ENCODE peak calls at places on chromosomes 1 and 21, in seven cellular contexts. D is stomach, P is H1, N is A549, I is transverse colon, Z is tibial nerve, F is ovary. Q is an unnamed sample.

GRCh38 chr1:28233264-28233606 is 406 bp upstream of the DNAJC8 start:
- DNase-seq in D (no peak), P (no peak), N (no peak), I (no peak), Z (no peak), F (no peak), Q (no peak)

GRCh38 chr1:184974086-184974836 is at the start of gene NIBAN1:
- DNase-seq in D (peak; percentile 73), P (peak; percentile 23), N (peak; percentile 48), I (peak; percentile 76), Z (peak; percentile 57), F (peak; percentile 19), Q (peak; percentile 92)

GRCh38 chr1:36523850-36524249 is 41.1 kb upstream of the CSF3R start:
- DNase-seq in D (no peak), P (no peak), N (no peak), I (no peak), Z (no peak), F (no peak), Q (peak; percentile 6)

GRCh38 chr1:109918077-109918606 is 7.5 kb downstream of the CSF1 start:
- DNase-seq in D (no peak), P (no peak), N (no peak), I (no peak), Z (no peak), F (no peak), Q (peak; percentile 43)

GRCh38 chr1:83845437-83846071 is 153.4 kb downstream of the TTLL7 start:
- DNase-seq in D (no peak), P (no peak), N (no peak), I (no peak), Z (peak; percentile 52), F (no peak), Q (no peak)

GRCh38 chr21:31554511-31555022 is 104.9 kb upstream of the SOD1 start:
- DNase-seq in D (no peak), P (no peak), N (no peak), I (no peak), Z (no peak), F (no peak), Q (no peak)

GRCh38 chr1:66437136-66437401 is 96.9 kb upstream of the SGIP1 start:
- DNase-seq in D (no peak), P (no peak), N (no peak), I (no peak), Z (no peak), F (no peak), Q (no peak)

GRCh38 chr1:34162852-34163766 is 1.9 kb downstream of the CSMD2 start:
- DNase-seq in D (peak; percentile 42), P (peak; percentile 86), N (peak; percentile 74), I (peak; percentile 25), Z (peak; percentile 42), F (no peak), Q (peak; percentile 79)

GRCh38 chr1:101288491-101288944 is 51.7 kb downstream of the S1PR1 start:
- DNase-seq in D (peak; percentile 76), P (no peak), N (peak; percentile 69), I (peak; percentile 68), Z (peak; percentile 82), F (peak; percentile 56), Q (peak; percentile 75)

GRCh38 chr1:151165281-151165737 is 393 bp downstream of the LYSMD1 start:
- DNase-seq in D (no peak), P (no peak), N (peak; percentile 18), I (peak; percentile 49), Z (peak; percentile 60), F (peak; percentile 69), Q (peak; percentile 86)

GRCh38 chr1:212161231-212161781 is 123.9 kb upstream of the PPP2R5A start:
- DNase-seq in D (no peak), P (no peak), N (no peak), I (no peak), Z (no peak), F (no peak), Q (no peak)

GRCh38 chr21:29641001-29641634 is 298.7 kb downstream of the GRIK1 start:
- DNase-seq in D (no peak), P (no peak), N (no peak), I (no peak), Z (no peak), F (no peak), Q (no peak)

GRCh38 chr21:29643289-29643688 is 296.5 kb downstream of the GRIK1 start:
- DNase-seq in D (no peak), P (no peak), N (no peak), I (no peak), Z (no peak), F (no peak), Q (no peak)

GRCh38 chr21:29641635-29642550 is 297.9 kb downstream of the GRIK1 start:
- DNase-seq in D (no peak), P (no peak), N (no peak), I (no peak), Z (no peak), F (no peak), Q (no peak)

GRCh38 chr21:29640233-29640554 is 299.6 kb downstream of the GRIK1 start:
- DNase-seq in D (no peak), P (no peak), N (no peak), I (no peak), Z (no peak), F (no peak), Q (no peak)

GRCh38 chr21:29642551-29643245 is 297.1 kb downstream of the GRIK1 start:
- DNase-seq in D (no peak), P (no peak), N (no peak), I (no peak), Z (no peak), F (no peak), Q (no peak)
- TF ChIP-seq EP300 in D (no peak), P (no peak), N (no peak), I (no peak), Z (no peak), F (no peak), Q (no peak)

DNA sequence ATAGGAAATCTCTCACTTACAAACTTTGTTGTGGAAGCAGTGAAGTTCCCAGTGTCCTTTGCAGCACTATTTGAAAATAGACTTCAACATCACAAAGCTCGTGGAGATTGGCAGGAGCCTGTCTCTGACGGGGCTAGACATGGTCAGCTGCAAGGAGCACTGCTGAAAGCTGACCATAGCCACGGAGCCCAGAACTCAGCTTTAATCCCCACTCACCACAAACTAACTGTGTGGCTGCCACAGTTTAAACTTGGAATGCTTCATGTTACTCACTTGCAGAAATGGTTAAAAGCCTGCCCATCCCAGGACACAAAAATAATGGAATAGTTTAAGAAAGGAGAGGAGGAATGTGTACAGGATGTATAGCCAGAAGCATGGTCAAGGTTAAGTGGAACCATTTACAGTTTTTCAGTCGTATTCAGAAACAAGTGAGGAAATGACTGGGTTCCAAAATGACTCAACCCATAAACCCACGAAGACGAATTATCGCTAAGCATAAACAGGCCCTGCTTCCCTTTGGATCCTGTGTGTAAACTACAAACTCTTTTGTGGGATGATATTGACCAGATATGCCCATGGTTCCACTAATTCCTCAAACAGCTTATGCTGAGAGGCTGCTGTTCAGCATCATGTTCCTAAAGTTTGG is 18.2 kb downstream of the DNALI1 start:
- DNase-seq in D (no peak), P (no peak), N (no peak), I (no peak), Z (no peak), F (no peak), Q (no peak)
- TF ChIP-seq EP300 in D (peak; percentile 49), P (no peak), N (no peak), I (peak; percentile 63), Z (no peak), F (no peak), Q (peak; percentile 53)

GRCh38 chr1:67735806-67736627 is 51.0 kb downstream of the GADD45A start:
- DNase-seq in D (peak; percentile 72), P (no peak), N (peak; percentile 67), I (peak; percentile 78), Z (peak; percentile 64), F (peak; percentile 75), Q (peak; percentile 78)
- TF ChIP-seq EP300 in D (no peak), P (no peak), N (no peak), I (no peak), Z (no peak), F (peak; percentile 23), Q (no peak)

GRCh38 chr1:201223852-201224670 is 33.4 kb downstream of the IGFN1 start:
- DNase-seq in D (no peak), P (no peak), N (no peak), I (no peak), Z (no peak), F (no peak), Q (no peak)

GRCh38 chr1:201228011-201228983 is 37.7 kb downstream of the IGFN1 start:
- DNase-seq in D (no peak), P (no peak), N (no peak), I (no peak), Z (no peak), F (no peak), Q (no peak)

GRCh38 chr1:201226859-201227488 is 36.4 kb downstream of the IGFN1 start:
- DNase-seq in D (no peak), P (no peak), N (no peak), I (no peak), Z (no peak), F (no peak), Q (no peak)

GRCh38 chr1:201224671-201225400 is 34.2 kb downstream of the IGFN1 start:
- DNase-seq in D (no peak), P (no peak), N (no peak), I (no peak), Z (no peak), F (no peak), Q (no peak)

DNA sequence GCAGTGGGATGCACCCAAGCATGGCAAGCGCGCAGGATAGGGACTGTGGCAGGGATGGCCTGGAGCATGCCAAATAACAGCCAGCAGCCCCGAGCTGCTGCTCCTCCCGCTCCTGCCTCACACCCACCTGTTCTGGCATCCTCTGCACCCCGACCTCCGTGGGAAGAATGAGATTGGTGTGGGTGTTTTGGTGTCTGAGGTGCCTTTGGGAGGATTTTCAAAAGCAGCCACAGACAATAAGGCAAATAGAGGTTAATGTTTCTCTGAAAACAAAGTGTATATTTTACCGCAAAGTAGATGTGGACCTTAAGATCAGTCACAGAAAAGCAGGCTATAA is 35.5 kb downstream of the IGFN1 start:
- DNase-seq in D (no peak), P (no peak), N (no peak), I (no peak), Z (no peak), F (no peak), Q (no peak)
- TF ChIP-seq EP300 in D (no peak), P (no peak), N (no peak), I (no peak), Z (no peak), F (no peak), Q (no peak)

DNA sequence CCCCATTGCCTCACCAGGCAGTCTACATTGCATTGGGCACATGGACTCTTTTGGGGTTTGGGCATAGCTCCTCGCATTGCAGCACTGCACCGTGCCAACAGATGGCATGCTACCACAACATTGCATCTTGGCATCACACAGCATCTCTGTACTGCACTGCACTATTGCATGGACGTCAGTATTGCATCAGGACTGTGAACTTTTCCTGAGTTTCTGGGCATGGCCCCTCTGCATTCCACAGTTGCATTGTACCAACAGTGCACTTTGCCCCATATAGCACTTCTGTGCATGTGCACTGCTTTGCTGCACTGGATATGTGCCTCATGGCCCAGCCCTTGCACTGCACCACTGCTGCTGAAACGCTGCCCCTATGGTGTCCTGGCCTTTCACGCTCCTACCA is 9.6 kb downstream of the PTPRU start:
- DNase-seq in D (no peak), P (no peak), N (peak; percentile 52), I (peak; percentile 27), Z (no peak), F (no peak), Q (no peak)
- TF ChIP-seq EP300 in D (no peak), P (no peak), N (no peak), I (no peak), Z (no peak), F (no peak), Q (no peak)

GRCh38 chr1:19708558-19708957 is 43.9 kb downstream of the HTR6 start:
- DNase-seq in D (no peak), P (no peak), N (no peak), I (no peak), Z (no peak), F (no peak), Q (no peak)
- TF ChIP-seq EP300 in D (no peak), P (no peak), N (no peak), I (no peak), Z (no peak), F (no peak), Q (no peak)

Q was measured in sigmoid colon.